ENCODE peak calls at places on chromosomes 7 and 10, in nine cellular contexts. B is amniotic stem cell; Q is hypothalamus; R is natural killer cell; E is activated naive CD4-positive, alpha-beta T cell; X is germinal center; Z is NB4; D is mucosa of descending colon; Y is amniotic epithelial cell. W is an unnamed sample.

GRCh38 chr10:80070068-80070467 is 8.4 kb upstream of the TMEM254 start:
- DNase-seq in Y (no peak), R (no peak), Q (peak), B (no peak), E (no peak), D (no peak), Z (no peak), X (no peak), W (no peak)

GRCh38 chr10:125094111-125094705 is 66.2 kb downstream of the CTBP2 start:
- DNase-seq in B (no peak), Q (no peak), X (no peak), Y (no peak), E (no peak), Z (no peak), D (no peak), R (no peak), W (no peak)

GRCh38 chr7:22361320-22361719 is 4.4 kb upstream of the RAPGEF5 start:
- DNase-seq in D (no peak), Q (no peak), E (no peak), B (no peak), X (no peak), Y (no peak), R (no peak), Z (no peak), W (no peak)

GRCh38 chr7:140333209-140333608 is 65.1 kb downstream of the SLC37A3 start:
- DNase-seq in B (no peak), Z (no peak), Y (no peak), Q (no peak), X (no peak), D (no peak), R (no peak), E (no peak), W (no peak)

GRCh38 chr7:105711726-105712402 is 130.6 kb upstream of the EFCAB10 start:
- DNase-seq in Y (no peak), E (no peak), Z (no peak), X (no peak), D (no peak), Q (no peak), R (no peak), B (no peak), W (no peak)

GRCh38 chr7:123047955-123048354 is 52.5 kb upstream of the TAS2R16 start:
- DNase-seq in D (no peak), Q (no peak), X (no peak), Z (no peak), Y (no peak), B (no peak), R (no peak), E (no peak), W (no peak)

GRCh38 chr10:132037676-132037975 is 28.1 kb upstream of the JAKMIP3 start:
- DNase-seq in Y (no peak), E (no peak), Q (no peak), X (no peak), B (no peak), D (no peak), R (no peak), Z (no peak), W (no peak)

GRCh38 chr7:121605297-121605640 is 209.2 kb upstream of the FAM3C start:
- DNase-seq in Q (no peak), Z (no peak), E (no peak), X (no peak), Y (peak), B (no peak), R (no peak), D (no peak), W (peak)

GRCh38 chr10:29041512-29042150 is 247.2 kb upstream of the LYZL1 start:
- DNase-seq in R (no peak), B (no peak), E (no peak), Y (no peak), Q (no peak), D (no peak), X (no peak), Z (no peak), W (no peak)

GRCh38 chr7:1546909-1547776 is 8.9 kb downstream of the TMEM184A start:
- DNase-seq in Y (no peak), X (no peak), Z (no peak), Q (no peak), B (no peak), R (no peak), E (no peak), D (no peak), W (no peak)

GRCh38 chr7:43362652-43363428 is 220.1 kb upstream of the STK17A start:
- DNase-seq in B (no peak), Z (peak), X (no peak), E (no peak), Q (no peak), D (no peak), R (no peak), Y (peak), W (peak)

GRCh38 chr7:16753932-16754571 is 497 bp downstream of the TSPAN13 start:
- DNase-seq in D (peak), R (no peak), Q (no peak), X (peak), B (no peak), Y (no peak), E (no peak), Z (peak), W (no peak)

GRCh38 chr10:98309366-98310355 is 41.7 kb upstream of the LOXL4 start:
- DNase-seq in B (peak), D (peak), Y (peak), R (no peak), Q (peak), E (no peak), Z (peak), X (peak), W (peak)

GRCh38 chr7:100604078-100604975 is 2.2 kb downstream of the PCOLCE start:
- DNase-seq in R (peak), B (no peak), Z (peak), D (peak), E (peak), Y (peak), Q (peak), X (peak), W (peak)

GRCh38 chr10:33791295-33791694 is 456.8 kb upstream of the NRP1 start:
- DNase-seq in X (no peak), E (no peak), Y (peak), B (no peak), Z (no peak), Q (no peak), D (no peak), R (no peak), W (no peak)

GRCh38 chr7:42869131-42870020 is 42.5 kb downstream of the C7orf25 start:
- DNase-seq in Q (no peak), X (no peak), B (no peak), R (no peak), Y (no peak), D (no peak), Z (peak), E (no peak), W (no peak)

GRCh38 chr10:92747600-92747999 is 57.8 kb downstream of the HHEX start:
- DNase-seq in E (no peak), Q (no peak), Z (no peak), Y (no peak), B (no peak), X (no peak), D (no peak), R (peak), W (no peak)

GRCh38 chr7:26549281-26549943 is 257.8 kb downstream of the SNX10 start:
- DNase-seq in Q (no peak), B (no peak), Y (no peak), Z (peak), X (no peak), E (no peak), D (no peak), R (no peak), W (no peak)

GRCh38 chr10:86945361-86946214 is 11.8 kb downstream of the MMRN2 start:
- DNase-seq in D (no peak), R (no peak), X (no peak), B (no peak), E (no peak), Y (peak), Q (no peak), Z (no peak), W (no peak)

GRCh38 chr7:36532981-36533499 is 143.4 kb downstream of the ANLN start:
- DNase-seq in X (no peak), Q (no peak), R (no peak), D (no peak), Z (no peak), E (no peak), B (no peak), Y (no peak), W (no peak)

GRCh38 chr10:79404231-79404609 is 41.2 kb downstream of the ZCCHC24 start:
- DNase-seq in Z (peak), B (no peak), R (no peak), Q (no peak), Y (peak), D (peak), E (no peak), X (no peak), W (peak)

GRCh38 chr10:5447611-5448071 is 35.3 kb downstream of the NET1 start:
- DNase-seq in B (no peak), R (no peak), D (no peak), X (no peak), Q (no peak), E (no peak), Z (peak), Y (peak), W (no peak)